ENCODE peak calls at places on chromosomes 13 and 19, in eight cellular contexts. One of them, this sample, is unnamed.

GRCh38 chr19:4713384-4713951 is 10.2 kb downstream of the DPP9 start:
- DNase-seq in GM23338: no peak
- DNase-seq in progenitor cell of endocrine pancreas: no peak
- DNase-seq in fibroblast of pulmonary artery: peak
- DNase-seq in CD4-positive, alpha-beta T cell: no peak
- DNase-seq in suprapubic skin: peak
- DNase-seq in adrenal gland: peak
- DNase-seq in body of pancreas: peak
- DNase-seq in this sample: peak

GRCh38 chr13:45500492-45501174 is 35.9 kb downstream of the COG3 start:
- DNase-seq in fibroblast of pulmonary artery: peak
- DNase-seq in body of pancreas: no peak
- DNase-seq in progenitor cell of endocrine pancreas: no peak
- DNase-seq in GM23338: no peak
- DNase-seq in CD4-positive, alpha-beta T cell: no peak
- DNase-seq in adrenal gland: no peak
- DNase-seq in suprapubic skin: no peak
- DNase-seq in this sample: peak

GRCh38 chr19:14342809-14343208 is 38.4 kb upstream of the ADGRE5 start:
- DNase-seq in body of pancreas: no peak
- DNase-seq in GM23338: peak
- DNase-seq in adrenal gland: no peak
- DNase-seq in CD4-positive, alpha-beta T cell: no peak
- DNase-seq in fibroblast of pulmonary artery: no peak
- DNase-seq in suprapubic skin: no peak
- DNase-seq in progenitor cell of endocrine pancreas: no peak
- DNase-seq in this sample: no peak

GRCh38 chr13:40130871-40131636 is 475.6 kb downstream of the COG6 start:
- DNase-seq in progenitor cell of endocrine pancreas: no peak
- DNase-seq in CD4-positive, alpha-beta T cell: no peak
- DNase-seq in fibroblast of pulmonary artery: peak
- DNase-seq in body of pancreas: no peak
- DNase-seq in GM23338: no peak
- DNase-seq in suprapubic skin: no peak
- DNase-seq in adrenal gland: peak
- DNase-seq in this sample: no peak

GRCh38 chr13:75391432-75392100 is 90.4 kb downstream of the TBC1D4 start:
- DNase-seq in fibroblast of pulmonary artery: no peak
- DNase-seq in adrenal gland: no peak
- DNase-seq in progenitor cell of endocrine pancreas: no peak
- DNase-seq in body of pancreas: no peak
- DNase-seq in CD4-positive, alpha-beta T cell: no peak
- DNase-seq in suprapubic skin: no peak
- DNase-seq in GM23338: no peak
- DNase-seq in this sample: no peak

GRCh38 chr19:19120308-19121156 is 17.7 kb downstream of the TMEM161A start:
- DNase-seq in adrenal gland: peak
- DNase-seq in CD4-positive, alpha-beta T cell: no peak
- DNase-seq in fibroblast of pulmonary artery: peak
- DNase-seq in suprapubic skin: no peak
- DNase-seq in progenitor cell of endocrine pancreas: peak
- DNase-seq in body of pancreas: peak
- DNase-seq in GM23338: peak
- DNase-seq in this sample: no peak

GRCh38 chr13:51009597-51009996 is 100.0 kb downstream of the RNASEH2B start:
- DNase-seq in progenitor cell of endocrine pancreas: no peak
- DNase-seq in fibroblast of pulmonary artery: no peak
- DNase-seq in suprapubic skin: no peak
- DNase-seq in adrenal gland: no peak
- DNase-seq in GM23338: no peak
- DNase-seq in CD4-positive, alpha-beta T cell: no peak
- DNase-seq in body of pancreas: no peak
- DNase-seq in this sample: no peak

GRCh38 chr13:52599037-52599852 is 43.0 kb upstream of the HNRNPA1L2 start:
- DNase-seq in fibroblast of pulmonary artery: peak
- DNase-seq in progenitor cell of endocrine pancreas: no peak
- DNase-seq in GM23338: no peak
- DNase-seq in body of pancreas: no peak
- DNase-seq in CD4-positive, alpha-beta T cell: no peak
- DNase-seq in adrenal gland: no peak
- DNase-seq in suprapubic skin: no peak
- DNase-seq in this sample: no peak

GRCh38 chr19:46603195-46603637 is 2.1 kb downstream of the CALM3 start:
- DNase-seq in suprapubic skin: peak
- DNase-seq in body of pancreas: peak
- DNase-seq in progenitor cell of endocrine pancreas: no peak
- DNase-seq in CD4-positive, alpha-beta T cell: no peak
- DNase-seq in fibroblast of pulmonary artery: no peak
- DNase-seq in adrenal gland: peak
- DNase-seq in GM23338: no peak
- DNase-seq in this sample: peak

GRCh38 chr13:94346261-94347019 is 133.0 kb downstream of the DCT start:
- DNase-seq in progenitor cell of endocrine pancreas: no peak
- DNase-seq in CD4-positive, alpha-beta T cell: no peak
- DNase-seq in adrenal gland: no peak
- DNase-seq in GM23338: no peak
- DNase-seq in body of pancreas: no peak
- DNase-seq in fibroblast of pulmonary artery: no peak
- DNase-seq in suprapubic skin: no peak
- DNase-seq in this sample: no peak

GRCh38 chr19:21838646-21839045 is 2.7 kb upstream of the ZNF43 start:
- DNase-seq in suprapubic skin: no peak
- DNase-seq in CD4-positive, alpha-beta T cell: no peak
- DNase-seq in body of pancreas: no peak
- DNase-seq in adrenal gland: peak
- DNase-seq in fibroblast of pulmonary artery: peak
- DNase-seq in GM23338: no peak
- DNase-seq in progenitor cell of endocrine pancreas: no peak
- DNase-seq in this sample: no peak

GRCh38 chr13:82176761-82177160 is 1705.5 kb downstream of the SLITRK1 start:
- DNase-seq in progenitor cell of endocrine pancreas: no peak
- DNase-seq in GM23338: no peak
- DNase-seq in adrenal gland: no peak
- DNase-seq in CD4-positive, alpha-beta T cell: no peak
- DNase-seq in body of pancreas: no peak
- DNase-seq in suprapubic skin: no peak
- DNase-seq in fibroblast of pulmonary artery: no peak
- DNase-seq in this sample: no peak

GRCh38 chr19:45161715-45162463 is 1.1 kb upstream of the NKPD1 start:
- DNase-seq in adrenal gland: peak
- DNase-seq in fibroblast of pulmonary artery: peak
- DNase-seq in GM23338: peak
- DNase-seq in body of pancreas: no peak
- DNase-seq in CD4-positive, alpha-beta T cell: no peak
- DNase-seq in progenitor cell of endocrine pancreas: peak
- DNase-seq in suprapubic skin: no peak
- DNase-seq in this sample: peak
- TF ChIP-seq CTCF in adrenal gland: peak
- TF ChIP-seq CTCF in fibroblast of pulmonary artery: peak
- TF ChIP-seq CTCF in GM23338: peak
- TF ChIP-seq CTCF in body of pancreas: peak
- TF ChIP-seq CTCF in CD4-positive, alpha-beta T cell: no peak
- TF ChIP-seq CTCF in progenitor cell of endocrine pancreas: peak
- TF ChIP-seq CTCF in suprapubic skin: no peak
- TF ChIP-seq CTCF in this sample: peak

GRCh38 chr13:90447034-90447734 is 900.3 kb upstream of the MIR17HG start:
- DNase-seq in body of pancreas: no peak
- DNase-seq in suprapubic skin: no peak
- DNase-seq in fibroblast of pulmonary artery: no peak
- DNase-seq in progenitor cell of endocrine pancreas: no peak
- DNase-seq in GM23338: no peak
- DNase-seq in adrenal gland: no peak
- DNase-seq in CD4-positive, alpha-beta T cell: no peak
- DNase-seq in this sample: no peak
- TF ChIP-seq CTCF in body of pancreas: no peak
- TF ChIP-seq CTCF in suprapubic skin: no peak
- TF ChIP-seq CTCF in fibroblast of pulmonary artery: no peak
- TF ChIP-seq CTCF in progenitor cell of endocrine pancreas: no peak
- TF ChIP-seq CTCF in GM23338: no peak
- TF ChIP-seq CTCF in adrenal gland: no peak
- TF ChIP-seq CTCF in CD4-positive, alpha-beta T cell: no peak
- TF ChIP-seq CTCF in this sample: no peak

GRCh38 chr19:1491849-1492170 is 829 bp downstream of the REEP6 start:
- DNase-seq in CD4-positive, alpha-beta T cell: no peak
- DNase-seq in body of pancreas: no peak
- DNase-seq in GM23338: no peak
- DNase-seq in progenitor cell of endocrine pancreas: no peak
- DNase-seq in fibroblast of pulmonary artery: no peak
- DNase-seq in adrenal gland: peak
- DNase-seq in suprapubic skin: no peak
- DNase-seq in this sample: no peak

GRCh38 chr19:1492474-1493006 is 1.6 kb downstream of the REEP6 start:
- DNase-seq in GM23338: no peak
- DNase-seq in adrenal gland: peak
- DNase-seq in CD4-positive, alpha-beta T cell: no peak
- DNase-seq in body of pancreas: peak
- DNase-seq in progenitor cell of endocrine pancreas: no peak
- DNase-seq in fibroblast of pulmonary artery: no peak
- DNase-seq in suprapubic skin: peak
- DNase-seq in this sample: peak

GRCh38 chr19:1490020-1490310 is 185 bp downstream of the PCSK4 start:
- DNase-seq in body of pancreas: no peak
- DNase-seq in suprapubic skin: no peak
- DNase-seq in GM23338: no peak
- DNase-seq in progenitor cell of endocrine pancreas: no peak
- DNase-seq in fibroblast of pulmonary artery: no peak
- DNase-seq in CD4-positive, alpha-beta T cell: no peak
- DNase-seq in adrenal gland: no peak
- DNase-seq in this sample: no peak

GRCh38 chr19:1490311-1491113 is at the start of gene PCSK4:
- DNase-seq in GM23338: peak
- DNase-seq in body of pancreas: peak
- DNase-seq in CD4-positive, alpha-beta T cell: peak
- DNase-seq in suprapubic skin: peak
- DNase-seq in adrenal gland: peak
- DNase-seq in fibroblast of pulmonary artery: peak
- DNase-seq in progenitor cell of endocrine pancreas: peak
- DNase-seq in this sample: peak

GRCh38 chr19:1491114-1491848 is at the start of gene REEP6:
- DNase-seq in adrenal gland: no peak
- DNase-seq in CD4-positive, alpha-beta T cell: no peak
- DNase-seq in body of pancreas: no peak
- DNase-seq in GM23338: no peak
- DNase-seq in suprapubic skin: no peak
- DNase-seq in progenitor cell of endocrine pancreas: no peak
- DNase-seq in fibroblast of pulmonary artery: no peak
- DNase-seq in this sample: no peak
- TF ChIP-seq CTCF in adrenal gland: no peak
- TF ChIP-seq CTCF in CD4-positive, alpha-beta T cell: no peak
- TF ChIP-seq CTCF in body of pancreas: no peak
- TF ChIP-seq CTCF in GM23338: no peak
- TF ChIP-seq CTCF in suprapubic skin: no peak
- TF ChIP-seq CTCF in progenitor cell of endocrine pancreas: peak
- TF ChIP-seq CTCF in fibroblast of pulmonary artery: no peak
- TF ChIP-seq CTCF in this sample: no peak

GRCh38 chr13:23870356-23871146 is 18.6 kb downstream of the MIPEP start:
- DNase-seq in CD4-positive, alpha-beta T cell: no peak
- DNase-seq in GM23338: no peak
- DNase-seq in progenitor cell of endocrine pancreas: no peak
- DNase-seq in suprapubic skin: no peak
- DNase-seq in body of pancreas: no peak
- DNase-seq in adrenal gland: no peak
- DNase-seq in fibroblast of pulmonary artery: no peak
- DNase-seq in this sample: no peak

GRCh38 chr13:23871616-23872220 is 17.5 kb downstream of the MIPEP start:
- DNase-seq in body of pancreas: no peak
- DNase-seq in CD4-positive, alpha-beta T cell: no peak
- DNase-seq in suprapubic skin: no peak
- DNase-seq in GM23338: peak
- DNase-seq in progenitor cell of endocrine pancreas: no peak
- DNase-seq in fibroblast of pulmonary artery: peak
- DNase-seq in adrenal gland: no peak
- DNase-seq in this sample: no peak

GRCh38 chr13:23881408-23881785 is 7.8 kb downstream of the MIPEP start:
- DNase-seq in adrenal gland: no peak
- DNase-seq in GM23338: no peak
- DNase-seq in CD4-positive, alpha-beta T cell: no peak
- DNase-seq in fibroblast of pulmonary artery: no peak
- DNase-seq in progenitor cell of endocrine pancreas: no peak
- DNase-seq in body of pancreas: no peak
- DNase-seq in suprapubic skin: no peak
- DNase-seq in this sample: no peak

DNA sequence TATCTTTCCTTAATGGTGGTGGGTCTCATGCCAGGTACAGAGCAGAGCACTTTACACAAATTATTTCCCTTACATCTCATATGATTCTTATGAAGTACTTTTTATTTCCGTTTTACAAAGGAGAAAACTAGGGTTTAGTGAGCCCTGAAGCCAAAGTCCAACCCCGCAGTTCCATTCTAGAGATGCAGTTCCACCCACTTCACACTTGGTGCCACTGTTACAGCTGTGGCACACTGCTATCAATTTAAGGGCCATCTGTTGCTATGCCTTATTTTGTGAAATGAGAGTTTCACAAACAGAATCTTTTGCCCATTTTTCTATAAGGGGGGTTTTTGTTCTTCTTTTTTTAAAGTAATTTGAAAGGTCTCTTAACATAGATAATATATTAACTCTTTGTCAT is 12.9 kb downstream of the MIPEP start:
- DNase-seq in CD4-positive, alpha-beta T cell: no peak
- DNase-seq in suprapubic skin: no peak
- DNase-seq in body of pancreas: peak
- DNase-seq in progenitor cell of endocrine pancreas: no peak
- DNase-seq in GM23338: peak
- DNase-seq in adrenal gland: no peak
- DNase-seq in fibroblast of pulmonary artery: peak
- DNase-seq in this sample: no peak
- TF ChIP-seq CTCF in CD4-positive, alpha-beta T cell: no peak
- TF ChIP-seq CTCF in suprapubic skin: no peak
- TF ChIP-seq CTCF in body of pancreas: peak
- TF ChIP-seq CTCF in progenitor cell of endocrine pancreas: peak
- TF ChIP-seq CTCF in GM23338: peak
- TF ChIP-seq CTCF in adrenal gland: no peak
- TF ChIP-seq CTCF in fibroblast of pulmonary artery: peak
- TF ChIP-seq CTCF in this sample: peak

DNA sequence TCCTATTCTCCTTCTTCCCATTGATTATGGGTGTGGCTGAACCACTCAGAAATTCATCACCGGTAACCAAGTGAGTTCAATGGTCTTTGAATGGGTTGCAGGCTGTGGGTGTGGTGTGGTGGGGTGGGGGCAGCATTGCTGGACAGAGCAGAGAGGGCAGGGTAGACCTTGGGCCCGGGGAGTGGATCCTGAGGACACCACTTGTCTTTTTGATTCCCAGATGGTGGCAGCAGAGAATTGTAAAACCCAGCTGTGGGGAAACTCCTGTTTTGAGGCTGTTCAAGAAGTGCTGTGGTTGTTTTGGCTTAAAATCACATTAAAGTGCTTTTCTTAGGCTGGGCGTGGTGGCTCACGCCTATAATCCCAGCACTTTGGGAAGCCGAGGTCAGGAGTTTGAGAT is 45.8 kb upstream of the RGCC start:
- DNase-seq in progenitor cell of endocrine pancreas: no peak
- DNase-seq in adrenal gland: peak
- DNase-seq in body of pancreas: peak
- DNase-seq in GM23338: peak
- DNase-seq in suprapubic skin: no peak
- DNase-seq in CD4-positive, alpha-beta T cell: no peak
- DNase-seq in fibroblast of pulmonary artery: peak
- DNase-seq in this sample: peak
- TF ChIP-seq CTCF in progenitor cell of endocrine pancreas: no peak
- TF ChIP-seq CTCF in adrenal gland: peak
- TF ChIP-seq CTCF in body of pancreas: no peak
- TF ChIP-seq CTCF in GM23338: peak
- TF ChIP-seq CTCF in suprapubic skin: no peak
- TF ChIP-seq CTCF in CD4-positive, alpha-beta T cell: peak
- TF ChIP-seq CTCF in fibroblast of pulmonary artery: peak
- TF ChIP-seq CTCF in this sample: no peak

GRCh38 chr19:48418317-48419064 is 25.0 kb downstream of the GRIN2D start:
- DNase-seq in fibroblast of pulmonary artery: no peak
- DNase-seq in adrenal gland: no peak
- DNase-seq in progenitor cell of endocrine pancreas: no peak
- DNase-seq in body of pancreas: no peak
- DNase-seq in suprapubic skin: no peak
- DNase-seq in CD4-positive, alpha-beta T cell: no peak
- DNase-seq in GM23338: peak
- DNase-seq in this sample: no peak
- TF ChIP-seq CTCF in fibroblast of pulmonary artery: no peak
- TF ChIP-seq CTCF in adrenal gland: no peak
- TF ChIP-seq CTCF in progenitor cell of endocrine pancreas: no peak
- TF ChIP-seq CTCF in body of pancreas: no peak
- TF ChIP-seq CTCF in suprapubic skin: no peak
- TF ChIP-seq CTCF in CD4-positive, alpha-beta T cell: no peak
- TF ChIP-seq CTCF in GM23338: peak
- TF ChIP-seq CTCF in this sample: no peak

This sample was measured in Calu3.